ENCODE peak calls at places on chromosomes 12 and 14, in nine cellular contexts. B is breast epithelium, J is Peyer's patch, G is uterus, A is right lobe of liver, T is H54, L is A549, F is heart left ventricle, O is HepG2. U is an unnamed sample.

GRCh38 chr12:46221255-46222128 is 47.4 kb downstream of the SLC38A1 start:
- DNase-seq in O (no peak), B (no peak), G (no peak), F (no peak), L (no peak), A (no peak), T (no peak), J (no peak), U (no peak)

GRCh38 chr12:27554421-27555186 is 30.6 kb downstream of the PPFIBP1 start:
- DNase-seq in G (peak; percentile 66), O (no peak), A (no peak), B (peak; percentile 30), J (no peak), F (peak; percentile 71), L (peak; percentile 43), T (no peak), U (peak; percentile 67)

GRCh38 chr12:30796508-30796780 is 41.7 kb upstream of the CAPRIN2 start:
- DNase-seq in O (no peak), T (peak; percentile 26), G (no peak), J (no peak), A (no peak), L (peak; percentile 39), B (no peak), F (no peak), U (no peak)

GRCh38 chr14:73773441-73774243 is 59.5 kb upstream of the PNMA1 start:
- DNase-seq in O (no peak), F (no peak), B (no peak), J (no peak), A (no peak), L (no peak), G (no peak), T (no peak), U (no peak)

GRCh38 chr14:94638330-94638729 is 26.1 kb downstream of the SERPINA3 start:
- DNase-seq in J (no peak), O (no peak), F (no peak), G (no peak), B (no peak), A (peak; percentile 38), L (no peak), T (no peak), U (no peak)

GRCh38 chr12:2960432-2960956 is 1.3 kb downstream of the TEAD4 start:
- DNase-seq in B (no peak), A (no peak), J (no peak), O (peak; percentile 34), L (peak; percentile 29), F (no peak), G (no peak), T (peak; percentile 26), U (no peak)

GRCh38 chr14:105247715-105248367 is 492 bp upstream of the BTBD6 start:
- DNase-seq in T (no peak), B (no peak), O (no peak), L (no peak), G (no peak), A (no peak), F (no peak), J (no peak), U (no peak)

GRCh38 chr14:91660790-91661189 is 71.1 kb downstream of the CATSPERB start:
- DNase-seq in J (no peak), O (no peak), A (no peak), F (no peak), G (no peak), B (no peak), T (no peak), L (no peak), U (no peak)

GRCh38 chr12:32482226-32482625 is 82.9 kb downstream of the FGD4 start:
- DNase-seq in J (no peak), G (no peak), L (no peak), T (no peak), F (no peak), B (no peak), O (no peak), A (no peak), U (no peak)

GRCh38 chr12:8890313-8891084 is 23.8 kb upstream of the PHC1 start:
- DNase-seq in G (peak; percentile 35), T (peak; percentile 23), F (peak; percentile 45), O (peak; percentile 32), J (peak; percentile 76), L (peak; percentile 51), B (no peak), A (peak; percentile 49), U (peak; percentile 34)

GRCh38 chr14:90624228-90624627 is 192.0 kb downstream of the TTC7B start:
- DNase-seq in T (peak; percentile 93), A (no peak), B (no peak), L (peak; percentile 32), F (peak; percentile 36), J (no peak), O (peak; percentile 42), G (no peak), U (peak; percentile 28)

GRCh38 chr12:47276253-47277070 is 196.7 kb upstream of the AMIGO2 start:
- DNase-seq in T (no peak), A (no peak), J (peak; percentile 78), G (no peak), L (peak; percentile 85), F (peak; percentile 54), O (peak; percentile 29), B (peak; percentile 63), U (no peak)

GRCh38 chr12:29043069-29043468 is 106.0 kb upstream of the FAR2 start:
- DNase-seq in B (no peak), T (no peak), G (no peak), O (no peak), A (no peak), L (no peak), J (no peak), F (no peak), U (no peak)

GRCh38 chr14:41785696-41786095 is 179.0 kb downstream of the LRFN5 start:
- DNase-seq in A (no peak), L (peak; percentile 2), O (peak; percentile 10), F (no peak), T (no peak), J (no peak), G (no peak), B (no peak), U (no peak)

GRCh38 chr14:99789581-99789980 is 3.6 kb upstream of the EML1 start:
- DNase-seq in T (no peak), L (no peak), O (no peak), B (no peak), G (no peak), F (no peak), A (no peak), J (no peak), U (no peak)

GRCh38 chr14:99791476-99792283 is 1.5 kb upstream of the EML1 start:
- DNase-seq in O (no peak), B (no peak), G (no peak), L (no peak), F (peak; percentile 35), A (no peak), J (no peak), T (no peak), U (no peak)

GRCh38 chr14:99790201-99790977 is 2.8 kb upstream of the EML1 start:
- DNase-seq in A (no peak), B (no peak), O (no peak), L (no peak), G (no peak), J (no peak), T (no peak), F (no peak), U (no peak)

GRCh38 chr14:99792551-99793212 is 531 bp upstream of the EML1 start:
- DNase-seq in J (no peak), L (peak; percentile 16), T (no peak), G (no peak), B (no peak), F (peak; percentile 38), O (no peak), A (no peak), U (peak; percentile 8)

DNA sequence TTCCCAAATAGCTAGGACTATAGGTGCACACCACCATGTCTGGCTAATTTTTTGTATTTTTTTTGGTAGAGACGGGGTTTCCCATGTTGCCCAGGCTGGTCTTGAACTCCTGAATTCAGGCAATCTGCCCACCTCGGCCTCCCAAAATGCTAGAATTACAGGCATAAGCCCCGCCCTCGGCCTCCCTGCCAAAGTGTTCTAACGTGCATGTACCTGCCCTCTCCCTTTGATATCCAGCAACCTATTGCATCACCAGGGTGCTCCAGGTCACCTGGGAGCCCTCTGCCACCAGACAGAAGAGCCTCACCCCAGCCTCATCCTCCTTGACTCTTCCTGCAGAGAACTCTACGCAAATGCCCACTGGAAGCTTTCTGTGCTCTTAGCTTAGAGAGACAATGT is 2.2 kb upstream of the EML1 start:
- DNase-seq in L (no peak), O (no peak), A (peak; percentile 87), F (no peak), B (no peak), T (no peak), G (no peak), J (no peak), U (no peak)
- TF ChIP-seq POLR2A in L (no peak), O (no peak), A (no peak), F (no peak), B (no peak), T (no peak), G (no peak), J (no peak), U (no peak)

GRCh38 chr12:79557690-79558315 is 133.0 kb downstream of the PAWR start:
- DNase-seq in B (no peak), F (no peak), A (no peak), G (no peak), L (no peak), J (no peak), O (no peak), T (no peak), U (no peak)
- TF ChIP-seq POLR2A in B (no peak), F (no peak), A (no peak), G (no peak), L (no peak), J (no peak), O (no peak), T (no peak), U (no peak)

GRCh38 chr12:101407054-101407437 is 526 bp downstream of the ARL1 start:
- DNase-seq in F (no peak), G (no peak), T (peak; percentile 19), J (no peak), A (peak; percentile 47), B (no peak), O (peak; percentile 6), L (no peak), U (peak; percentile 20)

GRCh38 chr12:101407438-101408345 is at the start of gene ARL1:
- DNase-seq in F (peak; percentile 86), O (peak; percentile 79), G (peak; percentile 85), A (peak; percentile 88), L (peak; percentile 93), J (peak; percentile 92), B (peak; percentile 70), T (peak; percentile 80), U (peak; percentile 77)
- TF ChIP-seq POLR2A in F (no peak), O (peak; percentile 76), G (peak; percentile 43), A (peak; percentile 64), L (peak; percentile 79), J (peak; percentile 23), B (no peak), T (peak; percentile 82), U (peak; percentile 21)

GRCh38 chr12:69002969-69003368 is 70.0 kb upstream of the CPM start:
- DNase-seq in A (no peak), J (no peak), T (no peak), F (no peak), O (no peak), G (no peak), L (no peak), B (no peak), U (no peak)

GRCh38 chr12:69000069-69000468 is 67.1 kb upstream of the CPM start:
- DNase-seq in A (no peak), L (no peak), O (no peak), F (no peak), G (no peak), B (no peak), J (no peak), T (no peak), U (no peak)

GRCh38 chr12:69000540-69001243 is 67.7 kb upstream of the CPM start:
- DNase-seq in F (no peak), A (no peak), O (no peak), B (no peak), G (no peak), T (no peak), J (no peak), L (no peak), U (no peak)

GRCh38 chr12:68998036-68998435 is 65.1 kb upstream of the CPM start:
- DNase-seq in B (no peak), L (no peak), G (no peak), O (no peak), T (no peak), A (no peak), F (no peak), J (no peak), U (no peak)
- TF ChIP-seq POLR2A in B (no peak), L (no peak), G (no peak), O (no peak), T (no peak), A (no peak), F (no peak), J (no peak), U (no peak)